ENCODE peak calls at places on chromosomes 4 and X, in six cellular contexts. N, U, O, G, K and E are unnamed samples.

GRCh38 chr4:47075241-47075640 is 43.9 kb downstream of the GABRB1 start:
- DNase-seq in G (no peak), N (no peak), K (no peak), U (no peak), O (no peak), E (no peak)

GRCh38 chr4:30968926-30969325 is 248.8 kb downstream of the PCDH7 start:
- DNase-seq in G (no peak), U (no peak), K (no peak), N (no peak), O (no peak), E (no peak)

GRCh38 chr4:38529189-38530115 is 134.5 kb upstream of the KLF3 start:
- DNase-seq in G (no peak), K (peak), N (peak), U (peak), O (peak), E (peak)

GRCh38 chr4:182768821-182769220 is 148.4 kb downstream of the DCTD start:
- DNase-seq in N (no peak), K (no peak), U (no peak), O (no peak), G (no peak), E (no peak)

GRCh38 chrX:13761606-13762005 is 27.1 kb downstream of the OFD1 start:
- DNase-seq in G (no peak), K (peak), U (no peak), O (no peak), N (no peak), E (no peak)

GRCh38 chr4:143384381-143384994 is 47.8 kb downstream of the GAB1 start:
- DNase-seq in G (peak), O (no peak), K (no peak), N (no peak), U (no peak), E (no peak)

GRCh38 chr4:24422644-24423043 is 161.7 kb downstream of the DHX15 start:
- DNase-seq in G (no peak), U (no peak), N (no peak), K (no peak), O (no peak), E (no peak)

GRCh38 chr4:110442309-110442708 is 33.6 kb upstream of the ENPEP start:
- DNase-seq in U (no peak), O (no peak), G (no peak), K (no peak), N (no peak), E (no peak)

GRCh38 chr4:3852751-3853150 is 86.6 kb downstream of the ADRA2C start:
- DNase-seq in G (no peak), O (no peak), U (no peak), N (no peak), K (no peak), E (no peak)

GRCh38 chr4:121484633-121485032 is 103.8 kb upstream of the QRFPR start:
- DNase-seq in G (peak), U (no peak), O (no peak), K (peak), N (peak), E (no peak)

GRCh38 chr4:94758141-94758699 is 465 bp downstream of the BMPR1B start:
- DNase-seq in K (peak), G (peak), O (no peak), N (no peak), U (peak), E (peak)

GRCh38 chr4:54961357-54961975 is 163.9 kb downstream of the KDR start:
- DNase-seq in G (no peak), N (peak), O (no peak), U (no peak), K (no peak), E (no peak)

GRCh38 chrX:56920338-56920997 is 74.9 kb downstream of the SPIN3 start:
- DNase-seq in O (no peak), U (no peak), G (no peak), N (no peak), K (no peak), E (no peak)

GRCh38 chr4:123397276-123398150 is 918 bp downstream of the SPRY1 start:
- DNase-seq in U (peak), O (peak), K (peak), G (peak), N (peak), E (peak)

GRCh38 chr4:133493241-133493640 is 344.1 kb downstream of the PCDH10 start:
- DNase-seq in G (no peak), N (no peak), O (no peak), U (no peak), K (no peak), E (no peak)

GRCh38 chr4:168923526-168924194 is 86.4 kb downstream of the CBR4 start:
- DNase-seq in G (no peak), U (peak), K (peak), N (peak), O (peak), E (no peak)

GRCh38 chr4:114613579-114613978 is 15.0 kb downstream of the UGT8 start:
- DNase-seq in U (no peak), G (no peak), O (no peak), N (peak), K (no peak), E (no peak)

GRCh38 chr4:6875431-6875831 is 34.2 kb upstream of the TBC1D14 start:
- DNase-seq in K (no peak), G (peak), N (no peak), U (no peak), O (no peak), E (peak)

GRCh38 chr4:94897023-94897422 is 139.3 kb downstream of the BMPR1B start:
- DNase-seq in K (no peak), O (no peak), U (no peak), N (no peak), G (no peak), E (no peak)